ENCODE peak calls at places on chromosomes 3 and 15, in nine cellular contexts. O is AML-193, J is nucleus accumbens, G is NCI-H2081, W is MCF 10A, Q is H7, R is left colon, B is T-helper 2 cell, L is NCI-H460. F is an unnamed sample.
A peak's percentile ranks its signal among the peaks of the same experiment; 100 is the strongest.

GRCh38 chr3:38758557-38758956 is 57.5 kb downstream of the SCN10A start:
- DNase-seq in O (no peak), J (no peak), G (no peak), W (no peak), Q (no peak), R (no peak), B (no peak), L (no peak), F (no peak)

GRCh38 chr15:89364341-89364740 is 29.7 kb upstream of the POLG start:
- DNase-seq in O (peak; percentile 91), J (no peak), G (peak; percentile 94), W (peak; percentile 43), Q (no peak), R (no peak), B (no peak), L (no peak), F (no peak)

GRCh38 chr3:141129049-141130038 is 78.2 kb downstream of the SPSB4 start:
- DNase-seq in O (no peak), J (no peak), G (no peak), W (no peak), Q (no peak), R (no peak), B (no peak), L (no peak), F (no peak)

GRCh38 chr15:58269455-58270414 is 131.6 kb downstream of the AQP9 start:
- DNase-seq in O (peak; percentile 72), J (no peak), G (peak; percentile 53), W (peak; percentile 61), Q (peak; percentile 53), R (peak; percentile 41), B (peak; percentile 19), L (peak; percentile 29), F (peak; percentile 62)

GRCh38 chr3:46549408-46549904 is 16.6 kb downstream of the LRRC2 start:
- DNase-seq in O (no peak), J (no peak), G (no peak), W (no peak), Q (no peak), R (no peak), B (no peak), L (no peak), F (no peak)

GRCh38 chr3:131812433-131812832 is 222.4 kb downstream of the CPNE4 start:
- DNase-seq in O (no peak), J (no peak), G (no peak), W (peak; percentile 31), Q (no peak), R (no peak), B (no peak), L (no peak), F (peak; percentile 4)

GRCh38 chr3:72338082-72338941 is 509.9 kb downstream of the SHQ1 start:
- DNase-seq in O (no peak), J (no peak), G (no peak), W (peak; percentile 42), Q (no peak), R (no peak), B (no peak), L (no peak), F (peak; percentile 31)

GRCh38 chr3:64687781-64688515 is at the start of gene ADAMTS9:
- DNase-seq in O (no peak), J (peak; percentile 61), G (no peak), W (peak; percentile 48), Q (peak; percentile 83), R (peak; percentile 54), B (no peak), L (peak; percentile 60), F (peak; percentile 29)

GRCh38 chr3:55449527-55449926 is 37.6 kb downstream of the WNT5A start:
- DNase-seq in O (no peak), J (no peak), G (no peak), W (no peak), Q (no peak), R (no peak), B (no peak), L (no peak), F (no peak)